ENCODE peak calls at places on chromosomes 5 and 9, in ten cellular contexts. K is left ventricle myocardium inferior; J is CD4-positive, alpha-beta T cell; G is keratinocyte; Q is fibroblast of the aortic adventitia; S is tibial artery; R is fibroblast of lung; X is AG10803; Z is uterus; P is NB4. F is an unnamed sample.

GRCh38 chr5:65262094-65262493 is 219.6 kb downstream of the ADAMTS6 start:
- DNase-seq in K (no peak), J (no peak), G (no peak), Q (no peak), S (no peak), R (no peak), X (no peak), Z (peak; percentile 34), P (no peak), F (no peak)

GRCh38 chr9:1200847-1201251 is 150.7 kb downstream of the DMRT2 start:
- DNase-seq in K (peak; percentile 46), J (no peak), G (no peak), Q (peak; percentile 8), S (no peak), R (no peak), X (no peak), Z (no peak), P (no peak), F (no peak)

GRCh38 chr5:51495672-51496071 is 112.4 kb downstream of the ISL1 start:
- DNase-seq in K (no peak), J (no peak), G (peak; percentile 44), Q (peak; percentile 27), S (no peak), R (peak; percentile 14), X (peak; percentile 1), Z (no peak), P (no peak), F (no peak)

GRCh38 chr9:120841930-120842684 is 615 bp downstream of the PSMD5 start:
- DNase-seq in K (no peak), J (no peak), G (no peak), Q (peak; percentile 8), S (no peak), R (peak; percentile 3), X (no peak), Z (no peak), P (no peak), F (no peak)

GRCh38 chr5:179217356-179217755 is 127.9 kb downstream of the ADAMTS2 start:
- DNase-seq in K (no peak), J (no peak), G (no peak), Q (no peak), S (no peak), R (peak; percentile 20), X (no peak), Z (no peak), P (no peak), F (no peak)

GRCh38 chr9:126796758-126797157 is 8.1 kb upstream of the ZBTB43 start:
- DNase-seq in K (no peak), J (no peak), G (no peak), Q (no peak), S (no peak), R (no peak), X (no peak), Z (no peak), P (no peak), F (no peak)

GRCh38 chr9:94135222-94135621 is 51.0 kb downstream of the PTPDC1 start:
- DNase-seq in K (no peak), J (no peak), G (no peak), Q (peak; percentile 78), S (peak; percentile 65), R (peak; percentile 97), X (peak; percentile 92), Z (peak; percentile 87), P (no peak), F (no peak)

GRCh38 chr5:77561965-77562364 is 69.8 kb upstream of the WDR41 start:
- DNase-seq in K (no peak), J (no peak), G (no peak), Q (no peak), S (no peak), R (no peak), X (no peak), Z (no peak), P (no peak), F (no peak)

GRCh38 chr5:5481633-5482032 is 59.2 kb downstream of the ICE1 start:
- DNase-seq in K (no peak), J (no peak), G (no peak), Q (no peak), S (no peak), R (no peak), X (no peak), Z (no peak), P (no peak), F (no peak)

GRCh38 chr9:96418920-96419690 is 935 bp upstream of the ZNF367 start:
- DNase-seq in K (peak; percentile 84), J (no peak), G (no peak), Q (peak; percentile 40), S (peak; percentile 61), R (peak; percentile 35), X (peak; percentile 50), Z (peak; percentile 49), P (peak; percentile 91), F (peak; percentile 76)

GRCh38 chr5:78499485-78499884 is 139.1 kb downstream of the SCAMP1 start:
- DNase-seq in K (no peak), J (no peak), G (no peak), Q (no peak), S (no peak), R (no peak), X (no peak), Z (no peak), P (no peak), F (no peak)

GRCh38 chr5:13478831-13479465 is 465.5 kb downstream of the DNAH5 start:
- DNase-seq in K (no peak), J (no peak), G (no peak), Q (peak; percentile 62), S (no peak), R (no peak), X (peak; percentile 47), Z (no peak), P (peak; percentile 47), F (no peak)
- TF ChIP-seq CTCF in K (peak; percentile 50), J (no peak), G (peak; percentile 49), Q (peak; percentile 64), S (peak; percentile 20), R (no peak), X (peak; percentile 63), Z (no peak), P (peak; percentile 39), F (no peak)

DNA sequence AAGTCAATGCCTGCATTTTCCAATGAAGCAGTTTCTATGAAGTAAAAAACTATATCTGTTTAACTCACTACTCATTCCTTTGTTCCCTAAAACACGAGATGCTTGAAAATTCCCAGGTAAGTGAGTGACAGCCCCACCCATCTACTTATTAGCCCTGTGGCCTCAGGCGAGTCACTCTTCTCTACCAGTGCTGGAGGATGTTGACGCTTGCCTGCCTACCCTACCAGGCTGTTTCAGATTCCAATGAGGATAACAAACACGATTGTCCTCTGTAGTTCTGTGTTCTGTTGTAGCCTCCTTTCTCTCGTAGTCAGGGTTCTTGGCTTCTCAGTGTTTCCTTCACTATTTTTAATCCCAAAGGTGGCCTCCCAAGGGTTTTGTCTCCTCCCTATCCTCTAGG is 388.8 kb downstream of the KDM4C start:
- DNase-seq in K (no peak), J (no peak), G (no peak), Q (no peak), S (no peak), R (no peak), X (no peak), Z (no peak), P (no peak), F (no peak)
- TF ChIP-seq CTCF in K (no peak), J (no peak), G (no peak), Q (no peak), S (no peak), R (no peak), X (no peak), Z (no peak), P (no peak), F (no peak)

GRCh38 chr9:90053027-90053426 is 448.2 kb downstream of the GADD45G start:
- DNase-seq in K (no peak), J (no peak), G (no peak), Q (no peak), S (no peak), R (no peak), X (no peak), Z (no peak), P (peak; percentile 30), F (no peak)
- TF ChIP-seq CTCF in K (no peak), J (no peak), G (peak; percentile 43), Q (no peak), S (no peak), R (peak; percentile 9), X (peak; percentile 25), Z (no peak), P (peak; percentile 45), F (peak; percentile 27)

GRCh38 chr9:82574911-82575310 is 488.0 kb downstream of the RASEF start:
- DNase-seq in K (no peak), J (no peak), G (no peak), Q (no peak), S (no peak), R (no peak), X (no peak), Z (no peak), P (no peak), F (no peak)

GRCh38 chr9:82571540-82571939 is 491.4 kb downstream of the RASEF start:
- DNase-seq in K (no peak), J (no peak), G (no peak), Q (no peak), S (no peak), R (no peak), X (no peak), Z (no peak), P (no peak), F (no peak)

GRCh38 chr9:82565188-82565966 is 497.6 kb downstream of the RASEF start:
- DNase-seq in K (no peak), J (no peak), G (no peak), Q (no peak), S (no peak), R (no peak), X (no peak), Z (no peak), P (no peak), F (no peak)

DNA sequence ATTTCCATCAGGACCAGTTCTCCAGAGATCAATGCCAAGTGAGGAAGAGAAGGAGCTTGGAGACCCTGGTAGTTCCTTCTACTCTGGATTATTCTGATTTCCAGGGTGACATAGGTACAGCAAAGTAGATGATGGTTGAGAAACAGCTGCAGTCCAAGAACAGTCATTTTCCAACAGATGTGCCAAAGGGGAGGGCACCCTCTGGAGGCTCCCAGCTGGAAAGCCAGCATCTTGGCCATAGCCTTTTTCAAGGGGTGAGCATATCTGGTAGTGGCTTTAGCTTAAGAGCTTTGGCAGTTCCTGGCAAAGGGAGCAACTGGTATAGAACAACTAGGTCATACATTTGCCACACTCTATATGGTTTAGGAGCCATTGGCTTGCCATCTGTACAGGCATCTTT is 492.7 kb downstream of the RASEF start:
- DNase-seq in K (no peak), J (no peak), G (no peak), Q (no peak), S (no peak), R (peak; percentile 2), X (peak; percentile 8), Z (no peak), P (no peak), F (no peak)
- TF ChIP-seq CTCF in K (no peak), J (no peak), G (peak; percentile 56), Q (no peak), S (no peak), R (peak; percentile 9), X (peak; percentile 41), Z (no peak), P (no peak), F (no peak)

GRCh38 chr9:82957526-82958379 is 105.2 kb downstream of the RASEF start:
- DNase-seq in K (no peak), J (no peak), G (no peak), Q (no peak), S (no peak), R (no peak), X (no peak), Z (no peak), P (no peak), F (no peak)
- TF ChIP-seq CTCF in K (no peak), J (no peak), G (no peak), Q (no peak), S (no peak), R (no peak), X (no peak), Z (no peak), P (no peak), F (no peak)